ENCODE peak calls at places on chromosomes 13 and 19, in seven cellular contexts. One of them, this sample, is unnamed.

GRCh38 chr19:18799389-18799970 is 8.4 kb upstream of the COMP start:
- DNase-seq in SK-N-SH: no peak
- DNase-seq in H1: no peak
- DNase-seq in HepG2: no peak
- DNase-seq in HCT116: no peak
- DNase-seq in K562: no peak
- DNase-seq in GM12878: no peak
- DNase-seq in this sample: no peak

GRCh38 chr19:19110410-19111137 is 27.7 kb downstream of the TMEM161A start:
- DNase-seq in SK-N-SH: peak
- DNase-seq in H1: no peak
- DNase-seq in HepG2: no peak
- DNase-seq in HCT116: no peak
- DNase-seq in K562: no peak
- DNase-seq in GM12878: no peak
- DNase-seq in this sample: no peak

GRCh38 chr19:18427752-18428131 is 8.5 kb downstream of the SSBP4 start:
- DNase-seq in SK-N-SH: no peak
- DNase-seq in H1: no peak
- DNase-seq in HepG2: no peak
- DNase-seq in HCT116: no peak
- DNase-seq in K562: no peak
- DNase-seq in GM12878: no peak
- DNase-seq in this sample: no peak

GRCh38 chr19:43731346-43731745 is 15.5 kb downstream of the IRGC start:
- DNase-seq in SK-N-SH: no peak
- DNase-seq in H1: no peak
- DNase-seq in HepG2: no peak
- DNase-seq in HCT116: no peak
- DNase-seq in K562: no peak
- DNase-seq in GM12878: no peak
- DNase-seq in this sample: no peak

GRCh38 chr19:8569066-8569761 is 8.0 kb downstream of the MYO1F start:
- DNase-seq in SK-N-SH: no peak
- DNase-seq in H1: no peak
- DNase-seq in HepG2: no peak
- DNase-seq in HCT116: peak
- DNase-seq in K562: peak
- DNase-seq in GM12878: peak
- DNase-seq in this sample: no peak

GRCh38 chr19:41646589-41647204 is 19.8 kb upstream of the CEACAM4 start:
- DNase-seq in SK-N-SH: peak
- DNase-seq in H1: peak
- DNase-seq in HepG2: no peak
- DNase-seq in HCT116: peak
- DNase-seq in K562: peak
- DNase-seq in GM12878: no peak
- DNase-seq in this sample: peak

GRCh38 chr13:24270639-24271131 is 38.7 kb upstream of the C1QTNF9 start:
- DNase-seq in SK-N-SH: peak
- DNase-seq in H1: no peak
- DNase-seq in HepG2: peak
- DNase-seq in HCT116: no peak
- DNase-seq in K562: no peak
- DNase-seq in GM12878: peak
- DNase-seq in this sample: no peak

GRCh38 chr13:110683203-110683883 is 22.6 kb downstream of the CARS2 start:
- DNase-seq in SK-N-SH: no peak
- DNase-seq in H1: no peak
- DNase-seq in HepG2: peak
- DNase-seq in HCT116: peak
- DNase-seq in K562: peak
- DNase-seq in GM12878: no peak
- DNase-seq in this sample: peak

GRCh38 chr13:24217601-24218281 is 57.2 kb downstream of the SPATA13 start:
- DNase-seq in SK-N-SH: no peak
- DNase-seq in H1: no peak
- DNase-seq in HepG2: peak
- DNase-seq in HCT116: no peak
- DNase-seq in K562: no peak
- DNase-seq in GM12878: no peak
- DNase-seq in this sample: no peak

GRCh38 chr13:31105020-31105800 is 56.5 kb downstream of the HSPH1 start:
- DNase-seq in SK-N-SH: no peak
- DNase-seq in H1: no peak
- DNase-seq in HepG2: no peak
- DNase-seq in HCT116: no peak
- DNase-seq in K562: no peak
- DNase-seq in GM12878: no peak
- DNase-seq in this sample: no peak

GRCh38 chr13:42971670-42972355 is 20.2 kb downstream of the EPSTI1 start:
- DNase-seq in SK-N-SH: no peak
- DNase-seq in H1: no peak
- DNase-seq in HepG2: no peak
- DNase-seq in HCT116: no peak
- DNase-seq in K562: no peak
- DNase-seq in GM12878: no peak
- DNase-seq in this sample: no peak

GRCh38 chr13:42969558-42970172 is 22.4 kb downstream of the EPSTI1 start:
- DNase-seq in SK-N-SH: peak
- DNase-seq in H1: peak
- DNase-seq in HepG2: peak
- DNase-seq in HCT116: peak
- DNase-seq in K562: peak
- DNase-seq in GM12878: no peak
- DNase-seq in this sample: no peak

GRCh38 chr13:42973581-42973980 is 18.5 kb downstream of the EPSTI1 start:
- DNase-seq in SK-N-SH: no peak
- DNase-seq in H1: no peak
- DNase-seq in HepG2: no peak
- DNase-seq in HCT116: no peak
- DNase-seq in K562: no peak
- DNase-seq in GM12878: no peak
- DNase-seq in this sample: no peak

GRCh38 chr13:42968906-42969305 is 23.1 kb downstream of the EPSTI1 start:
- DNase-seq in SK-N-SH: no peak
- DNase-seq in H1: peak
- DNase-seq in HepG2: no peak
- DNase-seq in HCT116: no peak
- DNase-seq in K562: no peak
- DNase-seq in GM12878: no peak
- DNase-seq in this sample: peak

DNA sequence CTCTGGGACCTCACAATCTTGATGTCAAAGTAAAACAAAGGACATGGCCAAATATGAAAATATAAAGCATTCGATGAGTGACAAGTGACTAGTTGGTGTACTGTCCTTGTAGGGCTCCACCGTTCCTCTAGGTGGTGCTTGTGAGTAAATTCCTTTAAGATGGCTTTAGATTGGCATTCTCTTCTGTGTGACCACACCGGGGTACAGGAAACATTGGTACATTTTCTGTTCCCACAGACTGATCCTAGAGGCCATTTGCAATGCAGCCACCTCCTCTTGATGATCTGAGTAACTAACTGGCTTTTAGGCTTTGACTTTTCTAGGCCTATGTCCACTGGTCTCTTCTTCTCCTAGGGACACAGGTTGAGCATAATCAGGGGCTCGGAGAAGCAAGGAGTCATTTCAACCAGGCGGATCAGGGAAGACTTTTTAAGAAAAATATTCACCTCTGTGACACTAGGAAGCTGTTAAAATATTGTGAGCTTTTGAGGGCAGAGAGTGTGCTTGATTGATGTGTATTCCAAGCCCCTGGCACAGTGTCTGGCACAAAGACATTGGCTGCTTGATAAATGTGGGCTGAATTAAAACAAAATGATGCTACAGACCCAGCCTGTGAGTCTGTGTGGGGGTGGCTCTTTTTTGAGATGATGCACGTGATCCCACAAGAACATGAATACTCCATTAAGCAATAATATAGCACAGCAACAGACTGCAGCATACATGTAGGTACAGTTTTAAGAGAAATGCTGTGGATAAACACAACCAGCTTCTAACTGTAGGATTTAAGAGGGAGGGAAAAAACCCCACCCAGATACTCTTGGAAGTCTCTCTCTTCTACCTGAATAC is 21.0 kb downstream of the EPSTI1 start:
- DNase-seq in SK-N-SH: peak
- DNase-seq in H1: peak
- DNase-seq in HepG2: peak
- DNase-seq in HCT116: peak
- DNase-seq in K562: peak
- DNase-seq in GM12878: no peak
- DNase-seq in this sample: peak
- TF ChIP-seq JUND in SK-N-SH: no peak
- TF ChIP-seq JUND in H1: no peak
- TF ChIP-seq JUND in HepG2: no peak
- TF ChIP-seq JUND in HCT116: no peak
- TF ChIP-seq JUND in K562: no peak
- TF ChIP-seq JUND in GM12878: no peak
- TF ChIP-seq JUND in this sample: no peak

GRCh38 chr19:50718255-50719118 is 1.1 kb downstream of the SHANK1 start:
- DNase-seq in SK-N-SH: peak
- DNase-seq in H1: peak
- DNase-seq in HepG2: no peak
- DNase-seq in HCT116: no peak
- DNase-seq in K562: no peak
- DNase-seq in GM12878: no peak
- DNase-seq in this sample: no peak
- TF ChIP-seq JUND in SK-N-SH: no peak
- TF ChIP-seq JUND in H1: no peak
- TF ChIP-seq JUND in HepG2: no peak
- TF ChIP-seq JUND in HCT116: no peak
- TF ChIP-seq JUND in K562: no peak
- TF ChIP-seq JUND in GM12878: no peak
- TF ChIP-seq JUND in this sample: no peak

DNA sequence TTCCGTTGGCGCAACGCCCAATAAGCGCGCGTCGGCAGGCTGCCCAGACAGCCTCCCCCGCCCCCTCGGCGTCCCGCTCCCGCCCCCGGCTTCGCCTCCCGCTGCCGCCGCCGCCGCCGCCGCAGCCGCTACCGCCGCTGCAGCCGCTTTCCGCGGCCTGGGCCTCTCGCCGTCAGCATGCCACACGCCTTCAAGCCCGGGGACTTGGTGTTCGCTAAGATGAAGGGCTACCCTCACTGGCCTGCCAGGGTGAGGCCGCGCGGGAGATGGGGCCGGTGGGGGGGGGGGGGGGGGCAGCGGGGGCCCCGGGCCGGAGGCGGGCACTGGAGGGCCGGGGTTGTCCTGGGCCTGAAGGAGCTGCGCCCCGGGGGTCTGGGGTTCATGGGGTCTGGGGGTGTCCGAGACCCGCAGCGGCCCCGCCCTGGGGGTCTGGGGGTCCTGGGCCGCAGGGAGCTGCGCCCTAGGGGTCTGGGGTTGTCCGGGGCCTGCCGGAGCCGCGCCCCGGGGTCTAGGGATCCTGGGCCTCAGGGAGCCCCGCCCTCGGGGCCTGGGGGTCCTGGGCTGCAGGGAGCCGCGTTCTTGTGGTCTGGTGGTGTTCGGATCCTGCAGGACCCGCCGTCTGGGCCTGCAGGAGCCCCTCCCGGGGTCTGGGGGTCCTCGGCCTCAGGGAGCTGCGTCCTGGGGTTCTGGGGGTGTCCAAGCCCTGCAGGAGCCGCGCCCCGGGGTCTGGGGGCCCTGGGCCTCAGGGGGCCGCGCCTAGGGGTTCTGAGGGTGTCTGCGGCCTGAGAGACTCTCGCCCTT is at the start of gene HDGFL2:
- DNase-seq in SK-N-SH: no peak
- DNase-seq in H1: no peak
- DNase-seq in HepG2: no peak
- DNase-seq in HCT116: no peak
- DNase-seq in K562: no peak
- DNase-seq in GM12878: no peak
- DNase-seq in this sample: no peak
- TF ChIP-seq JUND in SK-N-SH: no peak
- TF ChIP-seq JUND in H1: no peak
- TF ChIP-seq JUND in HepG2: no peak
- TF ChIP-seq JUND in HCT116: no peak
- TF ChIP-seq JUND in K562: no peak
- TF ChIP-seq JUND in GM12878: no peak
- TF ChIP-seq JUND in this sample: no peak

DNA sequence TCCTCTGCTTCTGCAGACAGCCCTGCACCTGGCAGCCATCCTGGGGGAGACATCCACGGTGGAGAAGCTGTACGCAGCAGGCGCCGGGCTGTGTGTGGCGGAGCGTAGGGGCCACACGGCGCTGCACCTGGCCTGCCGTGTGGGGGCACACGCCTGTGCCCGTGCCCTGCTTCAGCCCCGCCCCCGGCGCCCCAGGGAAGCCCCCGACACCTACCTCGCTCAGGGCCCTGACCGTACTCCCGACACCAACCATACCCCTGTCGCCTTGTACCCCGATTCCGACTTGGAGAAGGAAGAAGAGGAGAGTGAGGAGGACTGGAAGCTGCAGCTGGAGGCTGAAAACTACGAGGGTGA is 5.4 kb downstream of the NFKBIB start:
- DNase-seq in SK-N-SH: no peak
- DNase-seq in H1: no peak
- DNase-seq in HepG2: no peak
- DNase-seq in HCT116: no peak
- DNase-seq in K562: no peak
- DNase-seq in GM12878: no peak
- DNase-seq in this sample: no peak
- TF ChIP-seq JUND in SK-N-SH: no peak
- TF ChIP-seq JUND in H1: no peak
- TF ChIP-seq JUND in HepG2: no peak
- TF ChIP-seq JUND in HCT116: no peak
- TF ChIP-seq JUND in K562: no peak
- TF ChIP-seq JUND in GM12878: no peak
- TF ChIP-seq JUND in this sample: no peak